ENCODE peak calls at places on chromosomes 11 and 22, in ten cellular contexts. Z is GM23248, M is GM23338, C is PC-3, S is HCT116, K is MM.1S, V is PC-9, A is OCI-LY7, N is hepatocyte, E is Karpas-422. H is an unnamed sample. For H3K9me2, the result is how much of the 10 kb centered on the place peaks cover.

GRCh38 chr11:110716361-110716760 is 4.1 kb upstream of the ARHGAP20 start:
- DNase-seq in A (no peak), V (no peak), M (no peak), Z (peak), S (no peak), K (no peak), N (no peak), C (no peak), E (no peak), H (no peak)

GRCh38 chr11:77062924-77063323 is 3.8 kb upstream of the CAPN5 start:
- DNase-seq in N (no peak), M (peak), Z (no peak), V (no peak), E (no peak), C (peak), K (no peak), A (no peak), S (no peak), H (no peak)

GRCh38 chr22:30201970-30202369 is 44.6 kb downstream of the LIF start:
- DNase-seq in V (no peak), E (no peak), S (no peak), M (no peak), Z (peak), K (no peak), A (no peak), N (no peak), C (peak), H (no peak)

GRCh38 chr11:118530180-118530682 is 761 bp upstream of the TMEM25 start:
- DNase-seq in Z (peak), A (no peak), N (no peak), M (no peak), E (no peak), K (no peak), S (no peak), C (peak), V (no peak), H (no peak)

GRCh38 chr22:26170795-26171194 is 1.5 kb downstream of the SEZ6L start:
- DNase-seq in Z (peak), M (peak), A (no peak), N (peak), E (peak), C (no peak), S (no peak), K (no peak), V (no peak), H (peak)

GRCh38 chr22:28935140-28935539 is 51.8 kb downstream of the ZNRF3 start:
- DNase-seq in Z (no peak), E (no peak), C (no peak), M (no peak), S (no peak), V (no peak), A (no peak), K (no peak), N (no peak), H (no peak)

GRCh38 chr22:20131593-20131855 is at the start of gene ZDHHC8:
- DNase-seq in C (no peak), M (no peak), E (peak), N (peak), S (no peak), A (no peak), Z (peak), V (no peak), K (no peak), H (no peak)

GRCh38 chr11:72926076-72926475 is 111.9 kb downstream of the ATG16L2 start:
- DNase-seq in K (no peak), N (no peak), A (no peak), C (no peak), V (no peak), Z (no peak), E (no peak), M (no peak), S (no peak), H (no peak)

GRCh38 chr11:92976681-92977080 is 7.2 kb downstream of the MTNR1B start:
- DNase-seq in Z (no peak), E (no peak), C (no peak), M (no peak), K (no peak), A (no peak), S (no peak), V (no peak), N (no peak), H (no peak)

GRCh38 chr11:10878408-10879214 is 20.8 kb upstream of the ZBED5 start:
- DNase-seq in K (peak), N (peak), Z (peak), C (peak), V (no peak), E (peak), M (peak), S (peak), A (peak), H (peak)

GRCh38 chr11:68715685-68716084 is 31.3 kb downstream of the GAL start:
- DNase-seq in V (no peak), N (no peak), C (no peak), K (no peak), Z (no peak), E (no peak), A (no peak), S (no peak), M (no peak), H (no peak)

GRCh38 chr22:22751043-22751603 is 106.7 kb downstream of the GGTLC2 start:
- DNase-seq in N (no peak), V (no peak), M (no peak), S (no peak), K (no peak), C (no peak), A (no peak), Z (no peak), E (no peak), H (no peak)

GRCh38 chr11:1888811-1889526 is 2.7 kb downstream of the PRR33 start:
- DNase-seq in S (no peak), C (no peak), E (no peak), V (no peak), K (no peak), Z (no peak), N (no peak), M (no peak), A (no peak), H (peak)

GRCh38 chr11:110340427-110340826 is 44.0 kb upstream of the RDX start:
- DNase-seq in Z (no peak), E (no peak), N (no peak), A (no peak), C (no peak), M (no peak), K (no peak), S (no peak), V (no peak), H (no peak)

GRCh38 chr11:67053896-67054850 is 2.5 kb upstream of the RHOD start:
- DNase-seq in M (peak), S (no peak), C (peak), Z (peak), V (peak), A (peak), E (peak), N (peak), K (peak), H (peak)

GRCh38 chr11:63667993-63668392 is 3.2 kb downstream of the ATL3 start:
- DNase-seq in K (no peak), C (peak), M (no peak), E (no peak), S (peak), A (no peak), Z (peak), N (peak), V (peak), H (no peak)

GRCh38 chr22:24285245-24285644 is 14.6 kb downstream of the SPECC1L start:
- DNase-seq in S (peak), K (no peak), M (no peak), Z (no peak), C (no peak), V (no peak), A (no peak), E (peak), N (no peak), H (no peak)

GRCh38 chr22:44743804-44744211 is 8.6 kb upstream of the ARHGAP8 start:
- DNase-seq in A (no peak), C (no peak), S (no peak), N (peak), K (no peak), E (no peak), V (no peak), Z (no peak), M (no peak), H (peak)

GRCh38 chr22:42792453-42792908 is 64.6 kb downstream of the ARFGAP3 start:
- DNase-seq in V (no peak), Z (no peak), E (no peak), N (no peak), S (no peak), A (no peak), M (no peak), K (no peak), C (no peak), H (no peak)

GRCh38 chr11:59283825-59284772 is 71.4 kb upstream of the MPEG1 start:
- DNase-seq in C (peak), N (peak), K (peak), M (peak), Z (peak), E (peak), S (peak), A (peak), V (peak), H (no peak)

GRCh38 chr11:111739299-111739698 is 26.9 kb downstream of the PPP2R1B start:
- DNase-seq in Z (no peak), A (no peak), K (no peak), E (no peak), S (no peak), C (no peak), M (no peak), N (no peak), V (no peak), H (no peak)
- H3K9me2 ChIP-seq in Z (under half), A (under half), K (under half), E (under half), S (under half), C (under half), M (under half), N (under half), V (under half), H (under half)

GRCh38 chr11:74683941-74684481 is 47.2 kb downstream of the CHRDL2 start:
- DNase-seq in N (no peak), K (no peak), E (no peak), C (peak), S (no peak), M (peak), V (no peak), A (no peak), Z (peak), H (no peak)

GRCh38 chr11:74683279-74683871 is 47.9 kb downstream of the CHRDL2 start:
- DNase-seq in V (no peak), M (peak), E (no peak), Z (peak), K (no peak), C (no peak), A (no peak), N (peak), S (no peak), H (peak)

GRCh38 chr11:74684661-74685060 is 46.6 kb downstream of the CHRDL2 start:
- DNase-seq in M (no peak), C (no peak), Z (no peak), V (no peak), E (no peak), A (no peak), K (no peak), N (no peak), S (no peak), H (no peak)

GRCh38 chr11:74681686-74682651 is 49.3 kb downstream of the CHRDL2 start:
- DNase-seq in K (no peak), C (peak), N (no peak), A (no peak), V (no peak), E (no peak), M (no peak), Z (peak), S (no peak), H (no peak)

DNA sequence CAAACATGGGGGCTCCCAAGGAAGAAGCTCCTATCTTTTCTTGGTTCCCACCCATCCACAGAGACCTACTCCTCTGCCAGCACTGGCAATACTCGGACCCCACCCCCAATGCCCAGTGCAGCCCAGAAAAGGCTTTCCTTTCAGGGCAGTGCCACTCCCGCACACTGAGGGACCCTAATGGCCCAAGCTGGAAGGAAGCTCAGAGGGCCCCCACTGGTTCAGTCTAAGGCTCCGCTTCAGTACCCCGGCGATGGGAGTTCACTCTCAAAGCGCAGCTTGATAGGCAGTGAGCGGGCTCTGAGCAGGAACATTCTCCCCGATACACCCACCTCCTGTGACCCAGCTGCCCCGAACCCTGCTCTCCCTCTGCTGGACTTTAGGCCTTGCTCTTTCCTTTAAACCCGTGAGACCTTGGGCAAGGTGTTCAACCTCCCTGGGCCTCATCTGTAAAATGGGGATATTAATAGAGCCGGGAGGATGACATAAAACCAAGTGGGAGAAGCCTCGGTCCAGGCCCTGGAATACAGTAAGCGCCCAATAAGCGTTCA is 48.4 kb downstream of the CHRDL2 start:
- DNase-seq in Z (no peak), K (no peak), E (no peak), V (no peak), A (no peak), N (no peak), C (no peak), S (no peak), M (peak), H (no peak)
- H3K9me2 ChIP-seq in Z (under half), K (under half), E (under half), V (under half), A (under half), N (under half), C (under half), S (under half), M (under half), H (under half)

DNA sequence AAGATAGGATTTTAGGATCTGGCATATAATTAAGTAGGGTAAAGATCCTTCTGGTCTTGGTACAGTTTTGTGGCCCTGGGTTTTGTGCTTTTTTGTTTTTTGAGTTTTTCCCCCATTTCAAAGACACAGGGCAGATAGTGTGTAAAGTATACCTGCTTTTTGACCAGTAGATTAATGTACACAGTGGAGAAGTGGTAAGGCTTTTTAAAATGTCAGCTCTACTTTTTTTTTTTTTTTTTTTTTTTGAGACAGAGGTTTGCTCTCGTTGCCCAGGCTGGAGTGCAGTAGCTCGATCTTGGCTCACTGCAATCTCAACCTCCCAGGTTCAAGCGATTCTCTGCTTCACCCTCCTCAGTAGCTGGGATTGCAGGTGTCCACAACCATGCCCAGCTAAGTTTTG is 4.0 kb downstream of the EP300 start:
- DNase-seq in V (no peak), E (no peak), M (no peak), A (no peak), N (no peak), K (no peak), S (no peak), Z (no peak), C (no peak), H (no peak)
- H3K9me2 ChIP-seq in V (under half), E (under half), M (under half), A (under half), N (under half), K (under half), S (under half), Z (under half), C (under half), H (under half)

GRCh38 chr22:49433044-49433443 is 394.6 kb downstream of the BRD1 start:
- DNase-seq in Z (no peak), S (no peak), M (no peak), A (no peak), C (no peak), N (no peak), K (no peak), V (no peak), E (no peak), H (no peak)

GRCh38 chr22:49433717-49434611 is 393.7 kb downstream of the BRD1 start:
- DNase-seq in A (peak), Z (no peak), N (no peak), M (no peak), C (peak), E (peak), K (no peak), S (no peak), V (peak), H (peak)

GRCh38 chr22:49429066-49429465 is 398.6 kb downstream of the BRD1 start:
- DNase-seq in C (no peak), Z (no peak), M (no peak), A (peak), S (no peak), K (no peak), E (no peak), N (no peak), V (no peak), H (no peak)

GRCh38 chr22:49432211-49432905 is 395.3 kb downstream of the BRD1 start:
- DNase-seq in N (no peak), M (no peak), E (no peak), A (no peak), C (no peak), S (no peak), K (no peak), V (no peak), Z (no peak), H (no peak)

GRCh38 chr22:49431559-49431958 is 396.1 kb downstream of the BRD1 start:
- DNase-seq in V (no peak), A (no peak), N (no peak), S (no peak), M (no peak), Z (no peak), K (no peak), E (no peak), C (no peak), H (no peak)
- H3K9me2 ChIP-seq in V (under half), A (under half), N (under half), S (under half), M (under half), Z (under half), K (under half), E (under half), C (under half), H (under half)

DNA sequence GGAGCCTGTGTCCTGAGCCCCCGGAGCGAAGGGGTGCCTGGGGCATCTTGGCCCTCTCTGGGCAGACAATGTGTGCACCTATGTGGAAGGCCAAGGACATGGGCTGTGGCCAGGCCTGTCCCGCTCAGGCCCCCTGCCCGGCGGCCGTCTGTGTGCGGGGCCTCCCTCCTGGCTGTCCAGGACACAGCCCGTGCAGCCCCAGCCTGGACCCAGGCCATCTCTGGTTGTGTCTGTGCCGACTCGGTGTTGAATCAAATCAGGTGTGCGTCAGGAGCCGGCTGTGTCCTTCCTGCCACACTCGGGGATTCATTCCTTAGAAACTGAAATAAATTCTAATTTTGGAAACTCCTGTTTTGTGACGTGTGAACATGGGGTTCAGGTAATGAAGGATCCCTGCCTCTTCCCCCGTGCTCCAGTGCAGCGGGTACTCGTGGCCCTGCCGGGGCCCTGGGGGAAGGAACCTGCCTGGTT is 1.5 kb upstream of the SELENOO start:
- DNase-seq in K (no peak), A (no peak), M (no peak), S (no peak), Z (no peak), E (no peak), V (no peak), C (no peak), N (no peak), H (no peak)
- H3K9me2 ChIP-seq in K (under half), A (under half), M (under half), S (under half), Z (under half), E (under half), V (under half), C (under half), N (under half), H (under half)

DNA sequence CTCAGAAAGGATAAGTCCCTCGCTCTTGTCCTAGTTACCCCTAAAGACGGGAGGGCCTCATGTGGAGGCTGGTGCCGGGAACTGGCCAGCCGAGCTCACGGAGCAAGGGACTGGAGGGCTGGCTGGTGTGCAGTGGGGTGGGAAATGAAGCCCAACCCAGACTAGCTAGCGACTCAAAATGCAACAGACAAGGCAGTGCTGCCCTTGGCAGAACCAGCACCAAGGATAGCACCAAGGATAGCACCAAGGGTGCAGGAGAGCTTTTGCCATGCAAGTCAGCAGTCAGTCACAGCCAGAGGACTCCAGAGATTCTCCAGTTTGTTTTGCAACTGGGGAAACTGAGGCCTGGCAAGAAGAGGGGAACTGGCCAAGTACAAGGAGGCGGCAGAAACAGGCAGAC is 6.5 kb upstream of the BATF2 start:
- DNase-seq in Z (peak), V (no peak), M (no peak), C (peak), K (no peak), N (no peak), A (no peak), S (no peak), E (no peak), H (no peak)
- H3K9me2 ChIP-seq in Z (under half), V (under half), M (under half), C (under half), K (under half), N (under half), A (under half), S (under half), E (under half), H (under half)

GRCh38 chr11:30553521-30554110 is 32.5 kb downstream of the MPPED2 start:
- DNase-seq in V (no peak), S (no peak), M (peak), A (no peak), N (no peak), C (no peak), K (no peak), Z (no peak), E (no peak), H (no peak)

GRCh38 chr11:30549565-30549964 is 36.6 kb downstream of the MPPED2 start:
- DNase-seq in V (no peak), K (no peak), E (no peak), Z (no peak), S (no peak), N (no peak), C (no peak), A (no peak), M (no peak), H (no peak)

GRCh38 chr11:30552839-30553238 is 33.3 kb downstream of the MPPED2 start:
- DNase-seq in A (no peak), N (no peak), K (no peak), S (no peak), C (no peak), M (no peak), Z (no peak), E (no peak), V (no peak), H (no peak)
- H3K9me2 ChIP-seq in A (under half), N (under half), K (under half), S (under half), C (under half), M (under half), Z (under half), E (under half), V (under half), H (under half)

GRCh38 chr11:94007426-94007825 is 13.7 kb upstream of the HEPHL1 start:
- DNase-seq in N (no peak), V (no peak), Z (no peak), S (no peak), K (no peak), A (no peak), C (peak), E (no peak), M (no peak), H (no peak)

GRCh38 chr11:94011478-94011877 is 9.7 kb upstream of the HEPHL1 start:
- DNase-seq in N (no peak), C (peak), K (no peak), E (no peak), V (no peak), Z (no peak), M (no peak), A (no peak), S (no peak), H (no peak)

GRCh38 chr11:94007906-94008305 is 13.2 kb upstream of the HEPHL1 start:
- DNase-seq in M (no peak), K (no peak), N (no peak), S (no peak), C (no peak), Z (no peak), V (no peak), E (no peak), A (no peak), H (no peak)

DNA sequence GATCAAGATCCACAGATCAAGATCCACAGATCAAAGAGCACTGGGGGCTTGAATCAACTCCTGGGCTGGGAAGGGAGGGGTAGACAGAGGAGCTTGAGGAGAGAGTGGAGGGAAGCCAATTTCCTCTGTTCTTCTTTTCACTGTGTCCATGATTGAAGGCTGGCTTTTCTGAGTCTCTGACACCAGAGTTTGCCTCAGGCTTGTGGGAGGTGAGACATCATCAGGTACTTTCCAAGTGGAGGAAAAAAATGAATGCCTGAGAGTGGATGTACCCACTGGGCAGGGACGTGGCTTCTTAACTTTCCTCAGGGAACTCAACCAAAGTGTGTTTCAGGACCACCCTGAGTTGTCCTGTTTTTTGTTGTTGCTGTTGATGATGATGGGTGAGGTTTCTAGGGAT is 11.0 kb upstream of the HEPHL1 start:
- DNase-seq in C (peak), K (no peak), Z (no peak), M (no peak), A (no peak), V (no peak), E (peak), N (no peak), S (no peak), H (no peak)
- H3K9me2 ChIP-seq in C (under half), K (under half), Z (under half), M (under half), A (under half), V (under half), E (under half), N (under half), S (under half), H (under half)

GRCh38 chr11:57764972-57765371 is 3.4 kb downstream of the CTNND1 start:
- DNase-seq in Z (no peak), C (no peak), K (no peak), A (no peak), E (no peak), V (no peak), M (no peak), S (no peak), N (no peak), H (no peak)
- H3K9me2 ChIP-seq in Z (under half), C (under half), K (under half), A (under half), E (under half), V (under half), M (under half), S (under half), N (under half), H (under half)

H was measured in SK-N-SH.